ENCODE peak calls at places on chromosomes 1 and 21, in seven cellular contexts. One of them, this sample, is unnamed.

GRCh38 chr21:38261851-38262250 is 5.1 kb downstream of the KCNJ15 start:
- DNase-seq in HepG2: no peak
- DNase-seq in HCT116: no peak
- DNase-seq in H1: no peak
- DNase-seq in SK-N-SH: no peak
- DNase-seq in K562: no peak
- DNase-seq in GM12878: no peak
- DNase-seq in this sample: no peak

GRCh38 chr21:39961251-39961650 is 94.0 kb downstream of the PCP4 start:
- DNase-seq in HCT116: no peak
- DNase-seq in K562: no peak
- DNase-seq in SK-N-SH: no peak
- DNase-seq in GM12878: no peak
- DNase-seq in HepG2: no peak
- DNase-seq in H1: no peak
- DNase-seq in this sample: no peak

GRCh38 chr1:97423397-97423796 is 497.4 kb downstream of the DPYD start:
- DNase-seq in HepG2: no peak
- DNase-seq in SK-N-SH: no peak
- DNase-seq in HCT116: no peak
- DNase-seq in GM12878: no peak
- DNase-seq in K562: no peak
- DNase-seq in H1: no peak
- DNase-seq in this sample: no peak

GRCh38 chr1:60918867-60919266 is 163.5 kb upstream of the NFIA start:
- DNase-seq in HepG2: no peak
- DNase-seq in SK-N-SH: no peak
- DNase-seq in H1: no peak
- DNase-seq in GM12878: no peak
- DNase-seq in HCT116: no peak
- DNase-seq in K562: no peak
- DNase-seq in this sample: no peak

GRCh38 chr1:151790071-151790939 is at the start of gene TDRKH:
- DNase-seq in HCT116: peak; percentile 99
- DNase-seq in HepG2: peak; percentile 98
- DNase-seq in K562: peak; percentile 99
- DNase-seq in H1: peak; percentile 97
- DNase-seq in SK-N-SH: peak; percentile 98
- DNase-seq in GM12878: peak; percentile 97
- DNase-seq in this sample: peak; percentile 96

GRCh38 chr1:201542166-201543045 is 3.5 kb downstream of the NAV1 start:
- DNase-seq in HepG2: no peak
- DNase-seq in HCT116: no peak
- DNase-seq in H1: no peak
- DNase-seq in GM12878: no peak
- DNase-seq in SK-N-SH: no peak
- DNase-seq in K562: no peak
- DNase-seq in this sample: no peak

GRCh38 chr1:17097125-17097524 is 22.1 kb downstream of the PADI2 start:
- DNase-seq in H1: no peak
- DNase-seq in SK-N-SH: no peak
- DNase-seq in GM12878: no peak
- DNase-seq in K562: no peak
- DNase-seq in HepG2: no peak
- DNase-seq in HCT116: no peak
- DNase-seq in this sample: no peak

GRCh38 chr1:33434363-33434750 is 3.5 kb upstream of the PHC2 start:
- DNase-seq in HepG2: no peak
- DNase-seq in K562: no peak
- DNase-seq in SK-N-SH: no peak
- DNase-seq in GM12878: no peak
- DNase-seq in HCT116: no peak
- DNase-seq in H1: no peak
- DNase-seq in this sample: no peak

GRCh38 chr1:44775930-44776748 is 799 bp downstream of the RPS8 start:
- DNase-seq in H1: no peak
- DNase-seq in GM12878: no peak
- DNase-seq in HepG2: no peak
- DNase-seq in HCT116: no peak
- DNase-seq in SK-N-SH: no peak
- DNase-seq in K562: peak; percentile 57
- DNase-seq in this sample: no peak

GRCh38 chr21:10272216-10272615 is 249.2 kb upstream of the TPTE start:
- DNase-seq in HepG2: peak; percentile 9
- DNase-seq in SK-N-SH: no peak
- DNase-seq in GM12878: no peak
- DNase-seq in HCT116: no peak
- DNase-seq in H1: no peak
- DNase-seq in K562: no peak
- DNase-seq in this sample: no peak

GRCh38 chr1:215056584-215056983 is 26.0 kb upstream of the KCNK2 start:
- DNase-seq in K562: no peak
- DNase-seq in SK-N-SH: no peak
- DNase-seq in H1: no peak
- DNase-seq in GM12878: no peak
- DNase-seq in HCT116: no peak
- DNase-seq in HepG2: no peak
- DNase-seq in this sample: no peak

GRCh38 chr1:154869351-154870116 is 547 bp downstream of the KCNN3 start:
- DNase-seq in HepG2: no peak
- DNase-seq in HCT116: no peak
- DNase-seq in K562: no peak
- DNase-seq in GM12878: no peak
- DNase-seq in SK-N-SH: peak; percentile 80
- DNase-seq in H1: no peak
- DNase-seq in this sample: no peak

GRCh38 chr1:36224537-36225297 is 474 bp downstream of the THRAP3 start:
- DNase-seq in GM12878: no peak
- DNase-seq in H1: peak; percentile 23
- DNase-seq in K562: no peak
- DNase-seq in SK-N-SH: peak; percentile 84
- DNase-seq in HepG2: peak; percentile 89
- DNase-seq in HCT116: peak; percentile 61
- DNase-seq in this sample: peak; percentile 38

GRCh38 chr1:212488436-212489283 is 55.9 kb downstream of the NENF start:
- DNase-seq in GM12878: no peak
- DNase-seq in HCT116: no peak
- DNase-seq in H1: no peak
- DNase-seq in HepG2: peak; percentile 12
- DNase-seq in SK-N-SH: no peak
- DNase-seq in K562: no peak
- DNase-seq in this sample: peak; percentile 80

GRCh38 chr1:243927401-243927800 is 77.4 kb upstream of the AKT3 start:
- DNase-seq in K562: no peak
- DNase-seq in SK-N-SH: no peak
- DNase-seq in H1: no peak
- DNase-seq in HCT116: no peak
- DNase-seq in HepG2: no peak
- DNase-seq in GM12878: no peak
- DNase-seq in this sample: no peak

GRCh38 chr1:150931773-150932172 is 5.6 kb downstream of the SETDB1 start:
- DNase-seq in GM12878: no peak
- DNase-seq in SK-N-SH: no peak
- DNase-seq in HCT116: no peak
- DNase-seq in K562: no peak
- DNase-seq in HepG2: no peak
- DNase-seq in H1: no peak
- DNase-seq in this sample: no peak

GRCh38 chr1:25432749-25433388 is 2.2 kb downstream of the MACO1 start:
- DNase-seq in GM12878: no peak
- DNase-seq in HepG2: no peak
- DNase-seq in HCT116: no peak
- DNase-seq in SK-N-SH: no peak
- DNase-seq in H1: no peak
- DNase-seq in K562: no peak
- DNase-seq in this sample: no peak

DNA sequence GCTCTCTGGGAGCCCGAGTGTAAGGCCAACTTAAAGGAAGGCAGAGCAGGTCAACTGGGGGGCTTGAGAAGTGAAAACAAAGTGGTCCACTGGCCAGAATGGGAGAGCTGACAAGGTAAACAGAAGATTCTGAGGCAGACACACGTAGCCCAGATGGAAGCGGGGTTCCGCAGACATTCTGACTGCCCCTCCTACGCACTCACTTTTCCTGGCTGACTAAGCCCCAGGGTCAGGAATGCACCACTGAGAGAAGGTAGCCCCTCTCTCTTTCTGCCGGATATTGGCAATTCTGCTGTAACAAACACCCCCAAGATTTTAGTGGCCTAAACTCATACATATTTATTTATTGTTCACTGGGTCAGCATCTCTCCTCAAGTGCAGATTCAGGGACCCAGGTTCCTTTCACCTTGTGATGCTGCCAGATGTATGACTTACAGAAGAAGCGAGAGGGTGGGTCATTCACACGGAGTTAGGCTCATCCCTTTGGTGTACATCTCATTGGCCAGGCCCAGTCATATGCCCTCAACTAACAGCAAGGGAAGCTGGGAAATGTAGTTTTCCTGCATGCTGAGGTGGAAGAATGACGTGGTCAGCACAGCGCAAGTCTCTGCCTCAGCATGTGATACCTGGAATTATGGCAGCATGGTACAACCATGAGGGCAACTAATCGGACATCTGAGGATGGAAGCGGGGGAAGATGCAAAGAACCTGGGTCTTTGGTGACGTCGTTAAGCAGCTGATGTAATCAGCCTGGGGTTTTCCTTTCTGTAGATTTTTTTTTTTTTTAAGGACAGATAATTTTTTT is 43.5 kb upstream of the MRPS6 start:
- DNase-seq in HCT116: peak; percentile 84
- DNase-seq in HepG2: peak; percentile 23
- DNase-seq in K562: peak; percentile 85
- DNase-seq in H1: peak; percentile 39
- DNase-seq in SK-N-SH: peak; percentile 56
- DNase-seq in GM12878: peak; percentile 87
- DNase-seq in this sample: peak; percentile 39
- H3K4me3 ChIP-seq in HCT116: no peak overlapping the region
- H3K4me3 ChIP-seq in HepG2: no peak overlapping the region
- H3K4me3 ChIP-seq in K562: no peak overlapping the region
- H3K4me3 ChIP-seq in H1: no peak overlapping the region
- H3K4me3 ChIP-seq in SK-N-SH: no peak overlapping the region
- H3K4me3 ChIP-seq in GM12878: no peak overlapping the region
- H3K4me3 ChIP-seq in this sample: peak overlapping the region; percentile 16

GRCh38 chr1:206828765-206829164 is 36.7 kb upstream of the IL20 start:
- DNase-seq in GM12878: no peak
- DNase-seq in HCT116: no peak
- DNase-seq in SK-N-SH: no peak
- DNase-seq in H1: no peak
- DNase-seq in K562: no peak
- DNase-seq in HepG2: no peak
- DNase-seq in this sample: no peak

GRCh38 chr1:206824327-206824726 is 41.1 kb upstream of the IL20 start:
- DNase-seq in HepG2: no peak
- DNase-seq in H1: no peak
- DNase-seq in GM12878: no peak
- DNase-seq in K562: no peak
- DNase-seq in SK-N-SH: no peak
- DNase-seq in HCT116: no peak
- DNase-seq in this sample: no peak

GRCh38 chr1:206823725-206824124 is 41.7 kb upstream of the IL20 start:
- DNase-seq in K562: no peak
- DNase-seq in SK-N-SH: no peak
- DNase-seq in HepG2: no peak
- DNase-seq in GM12878: no peak
- DNase-seq in H1: no peak
- DNase-seq in HCT116: no peak
- DNase-seq in this sample: no peak

GRCh38 chr1:206828061-206828460 is 37.4 kb upstream of the IL20 start:
- DNase-seq in SK-N-SH: no peak
- DNase-seq in K562: no peak
- DNase-seq in GM12878: no peak
- DNase-seq in H1: no peak
- DNase-seq in HepG2: no peak
- DNase-seq in HCT116: no peak
- DNase-seq in this sample: no peak

DNA sequence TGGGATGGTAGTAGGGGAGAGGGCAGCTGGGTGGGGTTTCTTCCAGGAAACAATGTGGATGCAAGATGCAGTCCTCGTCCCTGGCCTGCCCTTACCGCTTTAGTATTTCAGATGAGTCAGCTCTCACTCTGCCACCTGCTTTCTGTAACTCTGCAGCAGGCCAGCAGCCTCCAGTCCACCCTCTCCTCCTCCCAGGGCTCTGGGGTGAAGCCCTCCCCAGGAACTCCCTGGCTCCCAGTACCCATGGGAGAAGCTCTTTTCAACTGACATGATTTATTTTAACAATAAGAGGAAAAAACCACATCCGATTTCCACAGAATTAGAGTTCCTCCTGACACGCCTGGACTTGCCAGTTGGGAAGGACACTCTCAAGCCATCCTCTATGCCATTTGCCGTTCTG is 39.0 kb upstream of the IL20 start:
- DNase-seq in GM12878: no peak
- DNase-seq in H1: no peak
- DNase-seq in SK-N-SH: no peak
- DNase-seq in K562: no peak
- DNase-seq in HepG2: no peak
- DNase-seq in HCT116: no peak
- DNase-seq in this sample: no peak
- TF ChIP-seq SIN3A in GM12878: no peak
- TF ChIP-seq SIN3A in H1: no peak
- TF ChIP-seq SIN3A in SK-N-SH: no peak
- TF ChIP-seq SIN3A in K562: no peak
- TF ChIP-seq SIN3A in HepG2: no peak
- TF ChIP-seq SIN3A in HCT116: no peak
- TF ChIP-seq SIN3A in this sample: no peak

DNA sequence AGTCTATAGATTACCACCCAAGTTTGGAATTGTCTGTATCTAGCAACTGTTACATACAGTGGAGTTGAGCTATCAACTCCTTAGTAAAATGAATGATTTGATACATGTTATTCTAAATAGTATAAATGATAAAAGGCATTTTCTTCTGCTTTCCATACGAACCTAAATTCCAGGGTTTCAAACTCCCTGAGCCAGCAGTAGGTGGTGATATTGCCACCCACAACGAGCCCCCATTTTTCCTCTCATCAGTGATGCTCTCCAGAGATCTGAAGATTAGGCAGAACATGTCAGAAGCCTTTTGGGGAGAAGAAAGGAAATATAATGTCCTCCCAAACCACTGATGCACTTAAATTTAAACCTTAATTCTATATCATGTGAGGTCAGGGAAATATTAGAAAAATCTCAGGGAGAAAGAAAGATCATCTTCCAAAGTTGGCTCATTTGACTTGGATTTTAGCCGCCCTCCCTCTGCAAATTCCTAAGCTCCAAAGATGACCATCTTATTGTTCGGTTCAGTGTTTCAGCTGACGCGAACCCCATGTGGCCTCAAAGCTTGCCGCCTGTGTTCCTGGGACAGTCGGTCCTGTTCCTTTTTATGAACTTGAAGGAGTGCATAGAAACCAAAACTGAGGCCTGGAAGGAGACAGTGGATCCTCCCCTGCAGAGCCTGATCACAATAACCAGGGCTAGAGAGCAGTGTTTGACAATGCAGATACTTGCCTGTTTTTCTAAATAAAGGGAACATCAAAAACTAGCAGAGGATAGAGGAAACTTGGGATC is 2.3 kb downstream of the EVA1C start:
- DNase-seq in HCT116: no peak
- DNase-seq in SK-N-SH: peak; percentile 42
- DNase-seq in K562: no peak
- DNase-seq in HepG2: no peak
- DNase-seq in H1: no peak
- DNase-seq in GM12878: no peak
- DNase-seq in this sample: no peak
- TF ChIP-seq CTCF in HCT116: peak; percentile 26
- TF ChIP-seq CTCF in SK-N-SH: peak; percentile 70
- TF ChIP-seq CTCF in K562: peak; percentile 36
- TF ChIP-seq CTCF in HepG2: peak; percentile 50
- TF ChIP-seq CTCF in H1: peak; percentile 37
- TF ChIP-seq CTCF in GM12878: no peak
- TF ChIP-seq CTCF in this sample: peak; percentile 57

GRCh38 chr1:111628153-111628552 is 8.6 kb downstream of the RAP1A start:
- DNase-seq in GM12878: no peak
- DNase-seq in SK-N-SH: no peak
- DNase-seq in HepG2: no peak
- DNase-seq in K562: no peak
- DNase-seq in HCT116: no peak
- DNase-seq in H1: no peak
- DNase-seq in this sample: no peak
- H3K4me3 ChIP-seq in GM12878: peak overlapping the region; percentile 36
- H3K4me3 ChIP-seq in SK-N-SH: no peak overlapping the region
- H3K4me3 ChIP-seq in HepG2: no peak overlapping the region
- H3K4me3 ChIP-seq in K562: no peak overlapping the region
- H3K4me3 ChIP-seq in HCT116: no peak overlapping the region
- H3K4me3 ChIP-seq in H1: no peak overlapping the region
- H3K4me3 ChIP-seq in this sample: no peak overlapping the region

This sample was measured in Panc1.